ENCODE peak calls at places on chromosomes 2 and 18, in ten cellular contexts. Z is epithelial cell of proximal tubule, P is mucosa of descending colon, D is kidney, I is heart left ventricle, Q is PC-3, S is hepatocyte, M is fibroblast of the aortic adventitia, W is esophagus squamous epithelium, U is fibroblast of pulmonary artery. O is an unnamed sample.

GRCh38 chr18:23133860-23134779 is 1.2 kb upstream of the CABLES1 start:
- DNase-seq in Z (no peak), P (peak), D (peak), I (no peak), Q (peak), S (peak), M (no peak), W (no peak), U (no peak), O (no peak)

GRCh38 chr2:203606051-203606450 is 71.0 kb upstream of the RAPH1 start:
- DNase-seq in Z (no peak), P (no peak), D (no peak), I (no peak), Q (no peak), S (no peak), M (no peak), W (no peak), U (no peak), O (no peak)

GRCh38 chr2:181120625-181121024 is 140.2 kb downstream of the UBE2E3 start:
- DNase-seq in Z (no peak), P (no peak), D (no peak), I (no peak), Q (peak), S (no peak), M (peak), W (no peak), U (peak), O (no peak)

GRCh38 chr2:6679481-6679880 is 186.2 kb downstream of the CMPK2 start:
- DNase-seq in Z (no peak), P (no peak), D (no peak), I (no peak), Q (no peak), S (no peak), M (no peak), W (no peak), U (no peak), O (no peak)

GRCh38 chr2:62354771-62355550 is 151.0 kb downstream of the TMEM17 start:
- DNase-seq in Z (no peak), P (no peak), D (no peak), I (no peak), Q (peak), S (no peak), M (no peak), W (no peak), U (no peak), O (no peak)

GRCh38 chr18:22293417-22293816 is 124.0 kb downstream of the GATA6 start:
- DNase-seq in Z (no peak), P (no peak), D (no peak), I (no peak), Q (no peak), S (no peak), M (peak), W (no peak), U (peak), O (no peak)

GRCh38 chr2:101223814-101224231 is 28.9 kb upstream of the CNOT11 start:
- DNase-seq in Z (no peak), P (peak), D (no peak), I (no peak), Q (no peak), S (no peak), M (no peak), W (no peak), U (no peak), O (peak)

GRCh38 chr2:1170711-1171110 is 220.1 kb downstream of the SNTG2 start:
- DNase-seq in Z (no peak), P (no peak), D (no peak), I (no peak), Q (no peak), S (no peak), M (no peak), W (no peak), U (no peak), O (no peak)

GRCh38 chr2:73896362-73897239 is 3.8 kb downstream of the ACTG2 start:
- DNase-seq in Z (peak), P (peak), D (no peak), I (no peak), Q (no peak), S (no peak), M (peak), W (no peak), U (peak), O (peak)

GRCh38 chr2:201118957-201119848 is 3.2 kb downstream of the CFLAR start:
- DNase-seq in Z (no peak), P (no peak), D (no peak), I (no peak), Q (peak), S (peak), M (peak), W (no peak), U (peak), O (peak)

GRCh38 chr2:86274265-86274917 is 63.0 kb downstream of the REEP1 start:
- DNase-seq in Z (peak), P (no peak), D (no peak), I (no peak), Q (peak), S (no peak), M (peak), W (no peak), U (peak), O (peak)

GRCh38 chr2:10052216-10052615 is 8.9 kb downstream of the KLF11 start:
- DNase-seq in Z (no peak), P (no peak), D (peak), I (no peak), Q (no peak), S (no peak), M (no peak), W (no peak), U (no peak), O (no peak)

GRCh38 chr2:229815858-229816257 is 101.5 kb upstream of the DNER start:
- DNase-seq in Z (peak), P (no peak), D (no peak), I (no peak), Q (peak), S (peak), M (peak), W (no peak), U (peak), O (peak)

GRCh38 chr2:69966496-69966895 is 5.1 kb upstream of the ASPRV1 start:
- DNase-seq in Z (no peak), P (no peak), D (no peak), I (no peak), Q (no peak), S (no peak), M (peak), W (no peak), U (no peak), O (no peak)

GRCh38 chr18:79105455-79105854 is 36.3 kb downstream of the ATP9B start:
- DNase-seq in Z (no peak), P (no peak), D (no peak), I (no peak), Q (no peak), S (no peak), M (no peak), W (no peak), U (no peak), O (no peak)

GRCh38 chr2:29329899-29330298 is 214.7 kb downstream of the CLIP4 start:
- DNase-seq in Z (no peak), P (no peak), D (no peak), I (no peak), Q (no peak), S (no peak), M (no peak), W (no peak), U (no peak), O (no peak)

GRCh38 chr2:78993518-78994148 is 31.9 kb upstream of the REG3G start:
- DNase-seq in Z (no peak), P (no peak), D (peak), I (no peak), Q (no peak), S (no peak), M (no peak), W (no peak), U (no peak), O (no peak)

GRCh38 chr2:240411261-240412160 is 24.0 kb upstream of the GPC1 start:
- DNase-seq in Z (no peak), P (no peak), D (peak), I (peak), Q (no peak), S (no peak), M (no peak), W (no peak), U (no peak), O (no peak)

GRCh38 chr18:5463390-5463789 is 80.4 kb downstream of the EPB41L3 start:
- DNase-seq in Z (peak), P (peak), D (no peak), I (peak), Q (no peak), S (peak), M (peak), W (no peak), U (peak), O (peak)

GRCh38 chr2:40401896-40402295 is 50.0 kb downstream of the SLC8A1 start:
- DNase-seq in Z (peak), P (no peak), D (no peak), I (no peak), Q (peak), S (no peak), M (peak), W (no peak), U (peak), O (peak)

GRCh38 chr2:207372483-207372882 is 157.3 kb upstream of the CREB1 start:
- DNase-seq in Z (no peak), P (no peak), D (no peak), I (no peak), Q (no peak), S (no peak), M (no peak), W (no peak), U (no peak), O (no peak)

GRCh38 chr2:121254748-121255147 is 30.3 kb downstream of the TFCP2L1 start:
- DNase-seq in Z (no peak), P (no peak), D (no peak), I (no peak), Q (no peak), S (peak), M (no peak), W (no peak), U (no peak), O (no peak)

GRCh38 chr2:19850526-19851050 is 51.2 kb downstream of the TTC32 start:
- DNase-seq in Z (no peak), P (no peak), D (no peak), I (no peak), Q (no peak), S (no peak), M (no peak), W (no peak), U (no peak), O (no peak)

GRCh38 chr2:102251042-102251848 is 60.1 kb upstream of the IL1RL1 start:
- DNase-seq in Z (no peak), P (peak), D (peak), I (peak), Q (no peak), S (peak), M (no peak), W (no peak), U (peak), O (no peak)

GRCh38 chr2:237529452-237530402 is 36.6 kb upstream of the PRLH start:
- DNase-seq in Z (no peak), P (no peak), D (peak), I (no peak), Q (no peak), S (no peak), M (no peak), W (no peak), U (no peak), O (no peak)

GRCh38 chr2:144136297-144136696 is 383.6 kb downstream of the ZEB2 start:
- DNase-seq in Z (no peak), P (no peak), D (no peak), I (no peak), Q (no peak), S (no peak), M (no peak), W (no peak), U (no peak), O (no peak)

GRCh38 chr2:142307086-142307485 is 176.3 kb upstream of the LRP1B start:
- DNase-seq in Z (no peak), P (no peak), D (no peak), I (no peak), Q (peak), S (no peak), M (no peak), W (no peak), U (no peak), O (no peak)

GRCh38 chr2:36445191-36445590 is 89.6 kb downstream of the CRIM1 start:
- DNase-seq in Z (no peak), P (no peak), D (no peak), I (no peak), Q (no peak), S (no peak), M (no peak), W (no peak), U (no peak), O (no peak)

GRCh38 chr2:20992201-20992711 is 51.6 kb downstream of the APOB start:
- DNase-seq in Z (no peak), P (no peak), D (peak), I (no peak), Q (peak), S (peak), M (peak), W (no peak), U (no peak), O (peak)

GRCh38 chr2:8552264-8552913 is 129.5 kb upstream of the ID2 start:
- DNase-seq in Z (no peak), P (no peak), D (no peak), I (no peak), Q (no peak), S (no peak), M (no peak), W (no peak), U (no peak), O (no peak)

GRCh38 chr2:28640263-28640907 is 111.2 kb upstream of the PPP1CB start:
- DNase-seq in Z (no peak), P (no peak), D (no peak), I (no peak), Q (no peak), S (no peak), M (no peak), W (no peak), U (no peak), O (no peak)

GRCh38 chr2:65818873-65819451 is 386.6 kb upstream of the SPRED2 start:
- DNase-seq in Z (no peak), P (no peak), D (no peak), I (no peak), Q (peak), S (peak), M (no peak), W (no peak), U (no peak), O (peak)

GRCh38 chr2:24971300-24971549 is 530 bp downstream of the DNAJC27 start:
- DNase-seq in Z (no peak), P (peak), D (no peak), I (no peak), Q (no peak), S (no peak), M (no peak), W (no peak), U (no peak), O (no peak)

GRCh38 chr2:64857581-64858471 is 131.4 kb upstream of the SLC1A4 start:
- DNase-seq in Z (no peak), P (no peak), D (peak), I (peak), Q (no peak), S (peak), M (peak), W (no peak), U (peak), O (peak)

GRCh38 chr2:8541223-8541622 is 140.6 kb upstream of the ID2 start:
- DNase-seq in Z (no peak), P (no peak), D (no peak), I (no peak), Q (no peak), S (no peak), M (no peak), W (no peak), U (no peak), O (no peak)

GRCh38 chr2:20159411-20159810 is 65.5 kb downstream of the SDC1 start:
- DNase-seq in Z (no peak), P (no peak), D (no peak), I (no peak), Q (no peak), S (no peak), M (no peak), W (no peak), U (no peak), O (no peak)

GRCh38 chr2:39663187-39663930 is 2.4 kb upstream of the TMEM178A start:
- DNase-seq in Z (no peak), P (no peak), D (no peak), I (no peak), Q (no peak), S (no peak), M (peak), W (no peak), U (no peak), O (no peak)

GRCh38 chr2:242069018-242069417 is 199.5 kb downstream of the RTP5 start:
- DNase-seq in Z (no peak), P (no peak), D (no peak), I (no peak), Q (no peak), S (no peak), M (no peak), W (no peak), U (no peak), O (no peak)

GRCh38 chr2:2036686-2037085 is 292.4 kb upstream of the PXDN start:
- DNase-seq in Z (no peak), P (no peak), D (no peak), I (no peak), Q (no peak), S (no peak), M (no peak), W (no peak), U (no peak), O (no peak)

GRCh38 chr2:170928036-170928823 is 823 bp upstream of the GORASP2 start:
- DNase-seq in Z (no peak), P (peak), D (no peak), I (no peak), Q (no peak), S (peak), M (peak), W (no peak), U (no peak), O (no peak)
- H3K4me3 ChIP-seq in Z (peak), P (no peak), D (peak), I (peak), Q (peak), S (peak), M (peak), W (peak), U (peak), O (peak)

GRCh38 chr2:80302001-80302464 is 2.5 kb downstream of the LRRTM1 start:
- DNase-seq in Z (no peak), P (no peak), D (peak), I (no peak), Q (no peak), S (no peak), M (no peak), W (no peak), U (no peak), O (no peak)

GRCh38 chr2:80303006-80303741 is 1.4 kb downstream of the LRRTM1 start:
- DNase-seq in Z (no peak), P (no peak), D (peak), I (no peak), Q (no peak), S (peak), M (no peak), W (no peak), U (no peak), O (no peak)

GRCh38 chr2:80302465-80303005 is 2.0 kb downstream of the LRRTM1 start:
- DNase-seq in Z (no peak), P (no peak), D (peak), I (no peak), Q (no peak), S (no peak), M (no peak), W (no peak), U (no peak), O (no peak)

GRCh38 chr2:80303825-80304521 is 579 bp downstream of the LRRTM1 start:
- DNase-seq in Z (no peak), P (no peak), D (peak), I (no peak), Q (no peak), S (no peak), M (no peak), W (no peak), U (no peak), O (no peak)

DNA sequence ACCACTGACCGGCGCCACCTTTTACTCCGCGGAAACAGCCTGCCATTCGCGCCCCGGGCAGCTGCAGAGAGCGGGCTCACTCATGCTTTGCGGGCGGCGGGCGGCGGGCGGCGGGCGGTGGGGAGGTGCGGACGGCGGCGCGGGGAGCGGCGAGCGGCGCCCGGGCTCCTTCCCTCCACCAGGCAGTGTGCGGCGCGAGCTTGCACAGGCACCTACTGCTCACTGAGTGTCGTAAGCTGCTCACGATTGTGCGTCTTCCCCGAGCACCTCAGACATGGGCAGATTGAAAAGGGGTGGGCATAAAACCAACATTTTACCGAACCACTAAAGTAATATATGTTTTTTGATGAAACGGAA is at the start of gene LRRTM1:
- DNase-seq in Z (no peak), P (peak), D (no peak), I (peak), Q (no peak), S (peak), M (no peak), W (no peak), U (no peak), O (no peak)
- TF ChIP-seq CTCF in Z (no peak), P (no peak), D (no peak), I (no peak), Q (no peak), S (peak), M (no peak), W (no peak), U (no peak), O (no peak)

GRCh38 chr18:10149768-10150556 is 236.1 kb downstream of the VAPA start:
- DNase-seq in Z (no peak), P (no peak), D (no peak), I (no peak), Q (no peak), S (no peak), M (no peak), W (no peak), U (no peak), O (no peak)
- H3K4me3 ChIP-seq in Z (no peak), P (no peak), D (no peak), I (no peak), Q (no peak), S (no peak), M (no peak), W (no peak), U (no peak), O (no peak)

DNA sequence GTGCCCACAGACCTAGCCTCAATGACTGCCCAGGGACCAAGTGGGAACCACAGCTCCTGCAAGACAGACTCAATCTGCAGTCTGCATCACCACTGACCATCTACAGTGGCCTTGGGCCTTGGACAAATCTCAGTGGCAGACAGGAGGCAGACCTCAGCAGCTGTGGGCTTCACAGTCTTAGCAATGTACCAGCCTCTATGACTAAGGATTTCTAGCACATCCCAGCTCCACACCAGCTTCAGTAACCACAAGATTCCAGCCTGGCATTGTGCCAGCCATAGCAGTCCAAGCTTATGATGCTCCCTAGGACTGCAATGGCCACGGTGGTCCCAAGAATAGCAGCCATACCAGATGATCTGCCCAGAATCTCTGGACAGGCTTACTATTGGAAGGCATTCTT is 19.6 kb upstream of the WDR75 start:
- DNase-seq in Z (peak), P (no peak), D (no peak), I (no peak), Q (peak), S (peak), M (peak), W (no peak), U (peak), O (peak)
- TF ChIP-seq CTCF in Z (no peak), P (no peak), D (no peak), I (no peak), Q (no peak), S (no peak), M (no peak), W (no peak), U (peak), O (peak)

GRCh38 chr2:209579236-209579749 is 155.4 kb downstream of the MAP2 start:
- DNase-seq in Z (no peak), P (no peak), D (no peak), I (no peak), Q (no peak), S (no peak), M (peak), W (no peak), U (peak), O (peak)

GRCh38 chr2:209578394-209579006 is 154.7 kb downstream of the MAP2 start:
- DNase-seq in Z (no peak), P (no peak), D (no peak), I (no peak), Q (no peak), S (no peak), M (no peak), W (no peak), U (no peak), O (no peak)

GRCh38 chr2:209577376-209578357 is 153.8 kb downstream of the MAP2 start:
- DNase-seq in Z (no peak), P (peak), D (no peak), I (no peak), Q (peak), S (peak), M (peak), W (no peak), U (peak), O (peak)

GRCh38 chr2:209574515-209574914 is 150.7 kb downstream of the MAP2 start:
- DNase-seq in Z (no peak), P (no peak), D (no peak), I (no peak), Q (no peak), S (no peak), M (no peak), W (no peak), U (no peak), O (no peak)
- H3K4me3 ChIP-seq in Z (no peak), P (no peak), D (no peak), I (no peak), Q (no peak), S (no peak), M (no peak), W (no peak), U (no peak), O (no peak)